ENCODE peak calls at places on chromosomes 13 and 19, in six cellular contexts. One of them, this sample, is unnamed.

GRCh38 chr13:92938481-92939020 is 288.1 kb upstream of the GPC6 start:
- DNase-seq in GM12878: no peak
- DNase-seq in K562: no peak
- DNase-seq in HepG2: no peak
- DNase-seq in H1: no peak
- DNase-seq in SK-N-SH: no peak
- DNase-seq in this sample: no peak

GRCh38 chr13:97911311-97912138 is 42.0 kb upstream of the IPO5 start:
- DNase-seq in GM12878: no peak
- DNase-seq in K562: peak; percentile 22
- DNase-seq in HepG2: peak; percentile 19
- DNase-seq in H1: peak; percentile 54
- DNase-seq in SK-N-SH: peak; percentile 14
- DNase-seq in this sample: peak; percentile 8

GRCh38 chr13:43390101-43390500 is 366.7 kb downstream of the DNAJC15 start:
- DNase-seq in GM12878: no peak
- DNase-seq in K562: no peak
- DNase-seq in HepG2: no peak
- DNase-seq in H1: no peak
- DNase-seq in SK-N-SH: no peak
- DNase-seq in this sample: no peak

GRCh38 chr13:88051746-88052482 is 380.7 kb downstream of the SLITRK5 start:
- DNase-seq in GM12878: no peak
- DNase-seq in K562: no peak
- DNase-seq in HepG2: no peak
- DNase-seq in H1: no peak
- DNase-seq in SK-N-SH: no peak
- DNase-seq in this sample: no peak

GRCh38 chr19:8449830-8450229 is 5.1 kb downstream of the HNRNPM start:
- DNase-seq in GM12878: no peak
- DNase-seq in K562: no peak
- DNase-seq in HepG2: peak; percentile 25
- DNase-seq in H1: no peak
- DNase-seq in SK-N-SH: no peak
- DNase-seq in this sample: no peak

GRCh38 chr13:59906413-59907027 is 257.2 kb downstream of the DIAPH3 start:
- DNase-seq in GM12878: no peak
- DNase-seq in K562: peak; percentile 2
- DNase-seq in HepG2: peak; percentile 1
- DNase-seq in H1: no peak
- DNase-seq in SK-N-SH: peak; percentile 27
- DNase-seq in this sample: no peak

GRCh38 chr13:112506046-112506445 is 81.9 kb downstream of the TUBGCP3 start:
- DNase-seq in GM12878: no peak
- DNase-seq in K562: no peak
- DNase-seq in HepG2: no peak
- DNase-seq in H1: no peak
- DNase-seq in SK-N-SH: no peak
- DNase-seq in this sample: no peak

GRCh38 chr13:43484432-43485225 is 302.1 kb downstream of the ENOX1 start:
- DNase-seq in GM12878: no peak
- DNase-seq in K562: no peak
- DNase-seq in HepG2: no peak
- DNase-seq in H1: no peak
- DNase-seq in SK-N-SH: no peak
- DNase-seq in this sample: no peak

GRCh38 chr13:97295279-97296182 is 73.4 kb downstream of the MBNL2 start:
- DNase-seq in GM12878: no peak
- DNase-seq in K562: no peak
- DNase-seq in HepG2: no peak
- DNase-seq in H1: no peak
- DNase-seq in SK-N-SH: no peak
- DNase-seq in this sample: no peak

GRCh38 chr13:35455022-35455421 is 21.5 kb downstream of the MAB21L1 start:
- DNase-seq in GM12878: no peak
- DNase-seq in K562: no peak
- DNase-seq in HepG2: no peak
- DNase-seq in H1: no peak
- DNase-seq in SK-N-SH: no peak
- DNase-seq in this sample: no peak

GRCh38 chr13:40764587-40765403 is 6.2 kb downstream of the MRPS31 start:
- DNase-seq in GM12878: no peak
- DNase-seq in K562: no peak
- DNase-seq in HepG2: no peak
- DNase-seq in H1: no peak
- DNase-seq in SK-N-SH: no peak
- DNase-seq in this sample: no peak

GRCh38 chr19:50776131-50776530 is 5.9 kb downstream of the GPR32 start:
- DNase-seq in GM12878: no peak
- DNase-seq in K562: no peak
- DNase-seq in HepG2: no peak
- DNase-seq in H1: no peak
- DNase-seq in SK-N-SH: no peak
- DNase-seq in this sample: no peak

GRCh38 chr13:26219726-26220125 is 2.4 kb downstream of the RNF6 start:
- DNase-seq in GM12878: no peak
- DNase-seq in K562: no peak
- DNase-seq in HepG2: no peak
- DNase-seq in H1: no peak
- DNase-seq in SK-N-SH: no peak
- DNase-seq in this sample: no peak

GRCh38 chr13:80022146-80022545 is 318.8 kb downstream of the SPRY2 start:
- DNase-seq in GM12878: no peak
- DNase-seq in K562: no peak
- DNase-seq in HepG2: no peak
- DNase-seq in H1: no peak
- DNase-seq in SK-N-SH: peak; percentile 7
- DNase-seq in this sample: no peak

GRCh38 chr19:21839966-21840365 is 4.0 kb upstream of the ZNF43 start:
- DNase-seq in GM12878: no peak
- DNase-seq in K562: no peak
- DNase-seq in HepG2: no peak
- DNase-seq in H1: no peak
- DNase-seq in SK-N-SH: no peak
- DNase-seq in this sample: peak; percentile 2

DNA sequence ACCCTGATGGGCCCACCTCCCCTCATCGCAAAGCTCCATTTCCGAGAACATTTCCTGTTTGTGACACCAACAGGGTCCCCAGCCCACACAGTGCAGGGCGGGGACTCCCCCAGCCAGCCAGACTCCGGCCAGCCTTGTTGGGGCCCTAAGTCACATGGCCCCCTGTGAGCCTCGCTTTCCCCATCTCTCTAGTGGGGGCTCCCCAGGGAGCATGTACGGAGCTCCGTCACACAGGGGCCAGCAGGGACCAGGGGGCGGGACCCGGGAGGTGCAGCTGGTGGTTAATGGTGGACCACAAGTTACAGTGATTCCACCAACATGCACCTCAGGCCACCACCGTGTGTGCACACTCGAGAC is 1.7 kb downstream of the TBXA2R start:
- DNase-seq in GM12878: peak; percentile 11
- DNase-seq in K562: no peak
- DNase-seq in HepG2: no peak
- DNase-seq in H1: no peak
- DNase-seq in SK-N-SH: no peak
- DNase-seq in this sample: no peak
- TF ChIP-seq GABPA in GM12878: no peak
- TF ChIP-seq GABPA in K562: no peak
- TF ChIP-seq GABPA in HepG2: no peak
- TF ChIP-seq GABPA in H1: no peak
- TF ChIP-seq GABPA in SK-N-SH: no peak
- TF ChIP-seq GABPA in this sample: no peak

DNA sequence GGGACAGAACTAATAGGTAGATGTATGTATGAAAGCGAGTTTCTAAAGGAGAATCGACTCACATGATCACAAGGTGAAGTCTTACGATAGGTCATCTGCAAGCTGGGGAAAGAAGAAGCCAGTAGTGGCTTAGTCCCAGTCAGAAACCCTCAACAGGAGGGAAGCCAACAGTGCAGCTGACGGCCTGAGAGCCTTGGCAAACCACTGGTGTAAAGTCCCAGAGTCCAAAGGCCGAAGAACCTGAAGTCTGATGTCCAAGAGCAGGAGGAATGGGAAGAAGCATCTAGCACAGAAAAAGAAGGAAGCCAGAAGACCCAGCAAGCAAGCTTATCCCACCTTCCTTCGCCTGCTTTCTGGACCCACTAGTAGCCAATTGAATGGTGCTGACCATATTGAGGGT is 507.6 kb upstream of the ARGLU1 start:
- DNase-seq in GM12878: no peak
- DNase-seq in K562: no peak
- DNase-seq in HepG2: no peak
- DNase-seq in H1: no peak
- DNase-seq in SK-N-SH: no peak
- DNase-seq in this sample: no peak
- TF ChIP-seq POLR2AphosphoS5 in GM12878: no peak
- TF ChIP-seq POLR2AphosphoS5 in K562: no peak
- TF ChIP-seq POLR2AphosphoS5 in HepG2: no peak
- TF ChIP-seq POLR2AphosphoS5 in H1: no peak
- TF ChIP-seq POLR2AphosphoS5 in SK-N-SH: no peak
- TF ChIP-seq POLR2AphosphoS5 in this sample: no peak

GRCh38 chr13:30388401-30389283 is 33.7 kb upstream of the UBE2L5 start:
- DNase-seq in GM12878: no peak
- DNase-seq in K562: no peak
- DNase-seq in HepG2: no peak
- DNase-seq in H1: no peak
- DNase-seq in SK-N-SH: no peak
- DNase-seq in this sample: peak; percentile 85
- TF ChIP-seq GABPA in GM12878: no peak
- TF ChIP-seq GABPA in K562: no peak
- TF ChIP-seq GABPA in HepG2: peak; percentile 39
- TF ChIP-seq GABPA in H1: no peak
- TF ChIP-seq GABPA in SK-N-SH: no peak
- TF ChIP-seq GABPA in this sample: peak; percentile 38

GRCh38 chr13:30711375-30711774 is 24.0 kb upstream of the ALOX5AP start:
- DNase-seq in GM12878: no peak
- DNase-seq in K562: no peak
- DNase-seq in HepG2: no peak
- DNase-seq in H1: no peak
- DNase-seq in SK-N-SH: no peak
- DNase-seq in this sample: no peak

GRCh38 chr13:30711837-30712236 is 23.5 kb upstream of the ALOX5AP start:
- DNase-seq in GM12878: no peak
- DNase-seq in K562: no peak
- DNase-seq in HepG2: no peak
- DNase-seq in H1: no peak
- DNase-seq in SK-N-SH: no peak
- DNase-seq in this sample: no peak

GRCh38 chr13:30715357-30715756 is 20.0 kb upstream of the ALOX5AP start:
- DNase-seq in GM12878: no peak
- DNase-seq in K562: no peak
- DNase-seq in HepG2: no peak
- DNase-seq in H1: no peak
- DNase-seq in SK-N-SH: no peak
- DNase-seq in this sample: no peak

GRCh38 chr13:30714629-30715028 is 20.7 kb upstream of the ALOX5AP start:
- DNase-seq in GM12878: no peak
- DNase-seq in K562: no peak
- DNase-seq in HepG2: no peak
- DNase-seq in H1: no peak
- DNase-seq in SK-N-SH: no peak
- DNase-seq in this sample: peak; percentile 88

GRCh38 chr13:30713133-30713532 is 22.2 kb upstream of the ALOX5AP start:
- DNase-seq in GM12878: no peak
- DNase-seq in K562: no peak
- DNase-seq in HepG2: no peak
- DNase-seq in H1: no peak
- DNase-seq in SK-N-SH: no peak
- DNase-seq in this sample: peak; percentile 98
- TF ChIP-seq POLR2AphosphoS5 in GM12878: no peak
- TF ChIP-seq POLR2AphosphoS5 in K562: no peak
- TF ChIP-seq POLR2AphosphoS5 in HepG2: no peak
- TF ChIP-seq POLR2AphosphoS5 in H1: no peak
- TF ChIP-seq POLR2AphosphoS5 in SK-N-SH: no peak
- TF ChIP-seq POLR2AphosphoS5 in this sample: peak; percentile 92